ENCODE peak calls at places on chromosomes 5 and 9, in five cellular contexts. A is neural progenitor cell, G is GM23338, H is A549, W is RWPE1. U is an unnamed sample.
A peak's percentile ranks its signal among the peaks of the same experiment; 100 is the strongest.

GRCh38 chr5:103840600-103840999 is 278.0 kb upstream of the NUDT12 start:
- DNase-seq in A (no peak), G (no peak), H (no peak), W (no peak), U (no peak)

GRCh38 chr9:124278054-124278540 is 20.3 kb downstream of the NEK6 start:
- DNase-seq in A (no peak), G (no peak), H (peak; percentile 78), W (no peak), U (no peak)

GRCh38 chr9:71944754-71945409 is 33.4 kb downstream of the C9orf85 start:
- DNase-seq in A (no peak), G (no peak), H (no peak), W (peak; percentile 76), U (no peak)

GRCh38 chr5:133662578-133662977 is 50.2 kb upstream of the FSTL4 start:
- DNase-seq in A (no peak), G (no peak), H (no peak), W (peak; percentile 68), U (peak; percentile 16)

GRCh38 chr5:606061-606460 is 6.1 kb upstream of the CEP72 start:
- DNase-seq in A (no peak), G (no peak), H (no peak), W (no peak), U (no peak)

GRCh38 chr5:83744851-83745250 is 24.2 kb upstream of the HAPLN1 start:
- DNase-seq in A (no peak), G (no peak), H (no peak), W (no peak), U (no peak)

GRCh38 chr5:65041296-65042158 is 272.8 kb downstream of the CWC27 start:
- DNase-seq in A (no peak), G (no peak), H (no peak), W (no peak), U (no peak)

GRCh38 chr9:33661186-33661585 is 134.2 kb upstream of the PRSS3 start:
- DNase-seq in A (no peak), G (no peak), H (no peak), W (no peak), U (no peak)

GRCh38 chr5:95842955-95843544 is 20.5 kb upstream of the GLRX start:
- DNase-seq in A (peak; percentile 38), G (peak; percentile 21), H (peak; percentile 38), W (no peak), U (peak; percentile 90)

GRCh38 chr5:9283021-9283420 is 262.9 kb downstream of the SEMA5A start:
- DNase-seq in A (no peak), G (no peak), H (no peak), W (no peak), U (no peak)

GRCh38 chr9:37395229-37395628 is 27.3 kb upstream of the GRHPR start:
- DNase-seq in A (no peak), G (no peak), H (no peak), W (no peak), U (no peak)

GRCh38 chr9:113427629-113428028 is 17.1 kb downstream of the C9orf43 start:
- DNase-seq in A (no peak), G (no peak), H (no peak), W (no peak), U (no peak)

GRCh38 chr5:149455889-149456409 is 76.9 kb upstream of the IL17B start:
- DNase-seq in A (no peak), G (no peak), H (no peak), W (no peak), U (no peak)

GRCh38 chr9:136047076-136047774 is 47.9 kb downstream of the NACC2 start:
- DNase-seq in A (no peak), G (no peak), H (no peak), W (no peak), U (no peak)

GRCh38 chr9:14437336-14438231 is 123.6 kb upstream of the NFIB start:
- DNase-seq in A (no peak), G (no peak), H (no peak), W (no peak), U (no peak)

GRCh38 chr9:16266648-16267276 is 603.7 kb downstream of the BNC2 start:
- DNase-seq in A (peak; percentile 13), G (peak; percentile 76), H (peak; percentile 45), W (no peak), U (no peak)

GRCh38 chr9:105359899-105360298 is 87.9 kb upstream of the FSD1L start:
- DNase-seq in A (no peak), G (no peak), H (no peak), W (no peak), U (no peak)

GRCh38 chr9:95435074-95435728 is 81.6 kb downstream of the PTCH1 start:
- DNase-seq in A (no peak), G (no peak), H (no peak), W (no peak), U (no peak)

GRCh38 chr9:113390192-113390960 is 10.7 kb downstream of the ALAD start:
- DNase-seq in A (no peak), G (no peak), H (no peak), W (no peak), U (no peak)

GRCh38 chr5:141637266-141637692 is 482 bp downstream of the RELL2 start:
- DNase-seq in A (peak; percentile 62), G (peak; percentile 60), H (no peak), W (peak; percentile 51), U (no peak)

GRCh38 chr9:114209151-114209550 is 53.8 kb downstream of the COL27A1 start:
- DNase-seq in A (no peak), G (no peak), H (no peak), W (no peak), U (no peak)

GRCh38 chr9:137028281-137029057 is 432 bp upstream of the ABCA2 start:
- DNase-seq in A (peak; percentile 95), G (peak; percentile 78), H (peak; percentile 64), W (no peak), U (no peak)

GRCh38 chr5:175380701-175381100 is 63.3 kb downstream of the DRD1 start:
- DNase-seq in A (no peak), G (no peak), H (no peak), W (no peak), U (no peak)

GRCh38 chr5:23026252-23027170 is 173.4 kb upstream of the CDH12 start:
- DNase-seq in A (no peak), G (no peak), H (no peak), W (no peak), U (no peak)

GRCh38 chr9:130925050-130925678 is 13.9 kb downstream of the FIBCD1 start:
- DNase-seq in A (no peak), G (no peak), H (no peak), W (no peak), U (no peak)

GRCh38 chr5:129361441-129362025 is 98.6 kb upstream of the ADAMTS19 start:
- DNase-seq in A (peak; percentile 26), G (peak; percentile 72), H (peak; percentile 10), W (no peak), U (no peak)

GRCh38 chr5:57698785-57699184 is 216.2 kb upstream of the ACTBL2 start:
- DNase-seq in A (peak; percentile 14), G (peak; percentile 90), H (peak; percentile 64), W (peak; percentile 91), U (peak; percentile 32)

GRCh38 chr5:90865194-90865593 is 306.6 kb downstream of the ADGRV1 start:
- DNase-seq in A (no peak), G (no peak), H (no peak), W (no peak), U (no peak)

GRCh38 chr9:121573717-121574485 is 74.3 kb upstream of the GGTA1 start:
- DNase-seq in A (peak; percentile 61), G (no peak), H (no peak), W (no peak), U (no peak)

GRCh38 chr9:1918642-1919041 is 96.5 kb upstream of the SMARCA2 start:
- DNase-seq in A (peak; percentile 60), G (peak; percentile 47), H (no peak), W (no peak), U (no peak)

GRCh38 chr9:120109242-120109641 is 470.7 kb downstream of the CDK5RAP2 start:
- DNase-seq in A (peak; percentile 74), G (peak; percentile 80), H (peak; percentile 37), W (peak; percentile 23), U (no peak)

GRCh38 chr5:172973127-172973916 is 10.2 kb upstream of the ATP6V0E1 start:
- DNase-seq in A (no peak), G (no peak), H (no peak), W (no peak), U (no peak)

GRCh38 chr9:88747768-88748167 is 212.8 kb downstream of the NXNL2 start:
- DNase-seq in A (no peak), G (peak; percentile 24), H (peak; percentile 51), W (peak; percentile 82), U (no peak)

GRCh38 chr5:140631831-140632365 is 1.1 kb downstream of the CD14 start:
- DNase-seq in A (no peak), G (peak; percentile 8), H (no peak), W (no peak), U (peak; percentile 39)

GRCh38 chr5:153594785-153595184 is 104.3 kb downstream of the GRIA1 start:
- DNase-seq in A (no peak), G (no peak), H (no peak), W (no peak), U (no peak)

GRCh38 chr9:133712221-133713100 is 25.7 kb downstream of the SARDH start:
- DNase-seq in A (no peak), G (no peak), H (no peak), W (no peak), U (no peak)
- TF ChIP-seq CTCF in A (no peak), G (no peak), H (no peak), W (no peak), U (no peak)

DNA sequence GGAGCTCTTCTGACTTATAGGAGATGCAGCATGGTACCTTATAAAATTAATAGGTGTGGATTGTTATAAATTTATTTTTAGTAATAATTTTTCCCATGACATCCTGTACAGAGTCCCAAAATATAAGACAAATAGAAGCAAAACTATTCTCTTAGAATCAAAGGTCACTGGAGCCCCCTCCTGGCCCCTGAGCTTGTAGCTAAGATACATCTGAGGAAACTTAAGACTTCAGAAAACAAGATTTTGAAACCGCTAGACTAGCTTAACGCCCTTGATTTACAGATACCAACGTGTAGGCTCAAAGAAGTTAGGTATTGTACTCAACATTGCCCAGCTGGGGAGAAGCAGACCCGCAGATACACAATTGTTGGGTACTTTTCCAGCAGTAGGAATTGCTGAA is 45.7 kb upstream of the KCNN2 start:
- DNase-seq in A (peak; percentile 40), G (peak; percentile 28), H (no peak), W (no peak), U (no peak)
- TF ChIP-seq CTCF in A (peak; percentile 44), G (peak; percentile 53), H (no peak), W (no peak), U (no peak)

GRCh38 chr5:14133394-14133793 is 9.7 kb upstream of the TRIO start:
- DNase-seq in A (no peak), G (no peak), H (no peak), W (no peak), U (no peak)

GRCh38 chr5:14134086-14134485 is 9.1 kb upstream of the TRIO start:
- DNase-seq in A (no peak), G (no peak), H (no peak), W (no peak), U (no peak)

GRCh38 chr5:14129123-14129522 is 14.0 kb upstream of the TRIO start:
- DNase-seq in A (no peak), G (no peak), H (no peak), W (no peak), U (no peak)

GRCh38 chr5:14134771-14135170 is 8.4 kb upstream of the TRIO start:
- DNase-seq in A (no peak), G (no peak), H (no peak), W (no peak), U (no peak)

GRCh38 chr5:14131855-14132503 is 11.2 kb upstream of the TRIO start:
- DNase-seq in A (no peak), G (no peak), H (no peak), W (no peak), U (no peak)
- TF ChIP-seq CTCF in A (no peak), G (no peak), H (no peak), W (no peak), U (no peak)

GRCh38 chr9:129348890-129349570 is 171.0 kb upstream of the IER5L start:
- DNase-seq in A (no peak), G (peak; percentile 27), H (no peak), W (no peak), U (no peak)
- TF ChIP-seq CTCF in A (no peak), G (no peak), H (no peak), W (no peak), U (no peak)